ENCODE peak calls at places on chromosomes 5 and 9, in six cellular contexts. One of them, this sample, is unnamed.

GRCh38 chr9:128733256-128733655 is 9.3 kb upstream of the ZDHHC12 start:
- DNase-seq in fibroblast of the aortic adventitia: peak; percentile 74
- DNase-seq in iris pigment epithelial cell: peak; percentile 85
- DNase-seq in aorta: peak; percentile 70
- DNase-seq in spleen: no peak
- DNase-seq in stimulated activated naive CD4-positive, alpha-beta T cell: no peak
- DNase-seq in this sample: peak; percentile 71

GRCh38 chr9:129979346-129979745 is 63.6 kb downstream of the FNBP1 start:
- DNase-seq in fibroblast of the aortic adventitia: no peak
- DNase-seq in iris pigment epithelial cell: no peak
- DNase-seq in aorta: no peak
- DNase-seq in spleen: no peak
- DNase-seq in stimulated activated naive CD4-positive, alpha-beta T cell: no peak
- DNase-seq in this sample: no peak

GRCh38 chr5:64506567-64507321 is 929 bp downstream of the RGS7BP start:
- DNase-seq in fibroblast of the aortic adventitia: no peak
- DNase-seq in iris pigment epithelial cell: no peak
- DNase-seq in aorta: no peak
- DNase-seq in spleen: peak; percentile 72
- DNase-seq in stimulated activated naive CD4-positive, alpha-beta T cell: no peak
- DNase-seq in this sample: no peak

GRCh38 chr9:136325354-136325753 is 2.0 kb upstream of the GPSM1 start:
- DNase-seq in fibroblast of the aortic adventitia: no peak
- DNase-seq in iris pigment epithelial cell: no peak
- DNase-seq in aorta: no peak
- DNase-seq in spleen: no peak
- DNase-seq in stimulated activated naive CD4-positive, alpha-beta T cell: no peak
- DNase-seq in this sample: no peak

GRCh38 chr9:93058357-93059096 is at the start of gene SUSD3:
- DNase-seq in fibroblast of the aortic adventitia: peak; percentile 9
- DNase-seq in iris pigment epithelial cell: no peak
- DNase-seq in aorta: peak; percentile 80
- DNase-seq in spleen: peak; percentile 95
- DNase-seq in stimulated activated naive CD4-positive, alpha-beta T cell: peak; percentile 74
- DNase-seq in this sample: peak; percentile 76

GRCh38 chr5:93010626-93011025 is 570.4 kb downstream of the NR2F1-AS1 start:
- DNase-seq in fibroblast of the aortic adventitia: no peak
- DNase-seq in iris pigment epithelial cell: no peak
- DNase-seq in aorta: no peak
- DNase-seq in spleen: no peak
- DNase-seq in stimulated activated naive CD4-positive, alpha-beta T cell: no peak
- DNase-seq in this sample: no peak

GRCh38 chr5:123874600-123875201 is 362.7 kb downstream of the CSNK1G3 start:
- DNase-seq in fibroblast of the aortic adventitia: peak; percentile 9
- DNase-seq in iris pigment epithelial cell: peak; percentile 66
- DNase-seq in aorta: no peak
- DNase-seq in spleen: no peak
- DNase-seq in stimulated activated naive CD4-positive, alpha-beta T cell: no peak
- DNase-seq in this sample: no peak

GRCh38 chr5:55708732-55709131 is 3.4 kb downstream of the SLC38A9 start:
- DNase-seq in fibroblast of the aortic adventitia: peak; percentile 16
- DNase-seq in iris pigment epithelial cell: peak; percentile 23
- DNase-seq in aorta: no peak
- DNase-seq in spleen: no peak
- DNase-seq in stimulated activated naive CD4-positive, alpha-beta T cell: no peak
- DNase-seq in this sample: no peak

GRCh38 chr9:101479337-101480045 is 43.9 kb upstream of the ALDOB start:
- DNase-seq in fibroblast of the aortic adventitia: no peak
- DNase-seq in iris pigment epithelial cell: peak; percentile 67
- DNase-seq in aorta: no peak
- DNase-seq in spleen: no peak
- DNase-seq in stimulated activated naive CD4-positive, alpha-beta T cell: no peak
- DNase-seq in this sample: no peak